ENCODE peak calls at places on chromosomes 13 and 19, in seven cellular contexts. K is ovary, L is transverse colon, X is stomach, O is A549, P is tibial nerve, I is K562. Q is an unnamed sample.
A peak's percentile ranks its signal among the peaks of the same experiment; 100 is the strongest.

GRCh38 chr19:21574607-21575006 is 69.2 kb downstream of the ZNF429 start:
- DNase-seq in O (no peak), X (no peak), P (no peak), I (no peak), L (no peak), K (no peak), Q (no peak)

GRCh38 chr19:49579193-49579592 is 1.2 kb downstream of the NOSIP start:
- DNase-seq in O (no peak), K (no peak), L (no peak), X (no peak), I (no peak), P (no peak), Q (no peak)

GRCh38 chr19:5547881-5548280 is 19.9 kb downstream of the TINCR start:
- DNase-seq in P (no peak), I (peak; percentile 55), O (peak; percentile 58), L (peak; percentile 33), K (no peak), X (peak; percentile 31), Q (no peak)

GRCh38 chr19:6610934-6611370 is 20.0 kb upstream of the CD70 start:
- DNase-seq in X (no peak), I (no peak), P (no peak), L (no peak), O (peak; percentile 38), K (no peak), Q (no peak)

GRCh38 chr13:110314516-110315245 is 7.6 kb downstream of the COL4A2 start:
- DNase-seq in I (no peak), P (no peak), O (no peak), X (no peak), K (no peak), L (no peak), Q (no peak)

GRCh38 chr13:111095911-111096501 is 19.1 kb upstream of the ARHGEF7 start:
- DNase-seq in O (no peak), P (no peak), L (no peak), K (no peak), X (no peak), I (no peak), Q (no peak)

GRCh38 chr13:80529734-80530133 is 188.8 kb upstream of the SPRY2 start:
- DNase-seq in X (no peak), I (peak; percentile 0), K (no peak), L (no peak), O (no peak), P (no peak), Q (no peak)

GRCh38 chr19:13072206-13072898 is 30.3 kb downstream of the LYL1 start:
- DNase-seq in L (no peak), X (no peak), K (no peak), O (no peak), I (peak; percentile 36), P (no peak), Q (no peak)

GRCh38 chr13:59236979-59237378 is 926.7 kb downstream of the DIAPH3 start:
- DNase-seq in L (no peak), K (no peak), O (no peak), P (no peak), X (no peak), I (no peak), Q (no peak)

GRCh38 chr19:36638862-36639510 is 27.7 kb downstream of the ZNF461 start:
- DNase-seq in P (no peak), K (no peak), I (no peak), L (no peak), O (peak; percentile 48), X (no peak), Q (no peak)

GRCh38 chr19:623974-624373 is 9.4 kb downstream of the POLRMT start:
- DNase-seq in L (no peak), X (no peak), P (peak; percentile 86), K (no peak), I (no peak), O (peak; percentile 94), Q (no peak)

GRCh38 chr13:60944016-60944415 is 471.6 kb downstream of the PCDH20 start:
- DNase-seq in P (no peak), X (no peak), I (no peak), O (no peak), K (no peak), L (no peak), Q (no peak)

GRCh38 chr13:46951516-46951915 is 54.7 kb upstream of the HTR2A start:
- DNase-seq in K (no peak), O (no peak), I (no peak), X (no peak), L (no peak), P (no peak), Q (no peak)

GRCh38 chr13:114112826-114113322 is 19.5 kb downstream of the RASA3 start:
- DNase-seq in I (no peak), X (no peak), K (peak; percentile 18), L (peak; percentile 3), O (no peak), P (no peak), Q (peak; percentile 48)

GRCh38 chr13:32261567-32261966 is 53.6 kb downstream of the ZAR1L start:
- DNase-seq in P (peak; percentile 55), L (peak; percentile 37), K (peak; percentile 69), I (peak; percentile 87), X (peak; percentile 41), O (no peak), Q (no peak)

GRCh38 chr13:99416411-99417121 is 84.7 kb upstream of the TM9SF2 start:
- DNase-seq in P (no peak), X (peak; percentile 17), L (no peak), K (peak; percentile 33), O (no peak), I (no peak), Q (peak; percentile 43)

GRCh38 chr13:109211616-109212015 is 574.8 kb downstream of the IRS2 start:
- DNase-seq in X (no peak), I (no peak), K (no peak), O (peak; percentile 20), L (no peak), P (no peak), Q (no peak)

GRCh38 chr13:73401769-73402168 is 343.0 kb downstream of the KLF5 start:
- DNase-seq in O (peak; percentile 7), L (no peak), I (no peak), K (no peak), X (no peak), P (no peak), Q (no peak)

GRCh38 chr19:43624933-43625332 is 5.5 kb upstream of the ZNF428 start:
- DNase-seq in I (peak; percentile 97), K (peak; percentile 65), L (peak; percentile 82), O (peak; percentile 49), P (peak; percentile 28), X (peak; percentile 70), Q (peak; percentile 85)

GRCh38 chr19:16519230-16519687 is 23.0 kb downstream of the CHERP start:
- DNase-seq in I (no peak), X (no peak), P (no peak), O (no peak), L (no peak), K (no peak), Q (peak; percentile 55)

GRCh38 chr13:77584111-77584510 is 48.6 kb downstream of the SCEL start:
- DNase-seq in I (no peak), O (no peak), P (no peak), K (no peak), X (no peak), L (no peak), Q (peak; percentile 80)

GRCh38 chr13:77579971-77580370 is 44.5 kb downstream of the SCEL start:
- DNase-seq in I (no peak), L (no peak), P (no peak), K (no peak), X (no peak), O (no peak), Q (no peak)

GRCh38 chr13:77583551-77583950 is 48.0 kb downstream of the SCEL start:
- DNase-seq in X (no peak), K (no peak), O (no peak), P (no peak), L (no peak), I (no peak), Q (no peak)

DNA sequence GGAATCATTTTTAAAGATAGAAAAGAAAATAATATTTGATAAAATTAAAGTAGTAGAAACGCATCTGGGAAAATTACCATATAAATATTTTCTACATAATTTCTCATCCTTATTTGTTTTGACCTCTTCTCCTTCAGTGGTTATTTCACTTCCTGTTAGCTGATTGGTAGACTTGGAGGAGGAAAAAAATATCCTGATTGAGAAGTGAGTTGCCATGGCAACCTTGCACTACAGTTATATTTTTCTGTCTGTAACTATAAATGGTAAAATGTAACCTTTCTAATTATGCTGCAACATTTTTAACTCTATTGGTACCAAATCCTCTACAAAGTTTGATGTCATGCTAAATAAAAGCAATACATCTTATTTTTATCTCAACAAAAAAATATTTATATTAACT is 45.2 kb downstream of the SCEL start:
- DNase-seq in L (no peak), K (no peak), P (no peak), I (no peak), O (no peak), X (no peak), Q (no peak)
- TF ChIP-seq EP300 in L (no peak), K (no peak), P (no peak), I (no peak), O (no peak), X (no peak), Q (no peak)

GRCh38 chr13:26075498-26075897 is 23.7 kb upstream of the SHISA2 start:
- DNase-seq in O (no peak), K (no peak), P (peak; percentile 18), X (no peak), L (no peak), I (no peak), Q (no peak)
- TF ChIP-seq CTCF in O (no peak), K (no peak), P (no peak), X (no peak), L (no peak), I (no peak), Q (no peak)

GRCh38 chr19:54129617-54129996 is 8.0 kb upstream of the CNOT3 start:
- DNase-seq in P (no peak), K (no peak), O (no peak), X (no peak), L (no peak), I (no peak), Q (peak; percentile 55)

GRCh38 chr19:54127688-54128440 is 9.7 kb upstream of the CNOT3 start:
- DNase-seq in P (no peak), X (no peak), I (no peak), L (no peak), K (no peak), O (no peak), Q (no peak)

GRCh38 chr19:54128796-54129616 is 8.6 kb upstream of the CNOT3 start:
- DNase-seq in P (no peak), X (no peak), L (no peak), I (no peak), K (no peak), O (no peak), Q (peak; percentile 57)

GRCh38 chr19:54125713-54126112 is 10.2 kb downstream of the PRPF31 start:
- DNase-seq in P (no peak), L (no peak), I (no peak), K (no peak), X (no peak), O (no peak), Q (no peak)

DNA sequence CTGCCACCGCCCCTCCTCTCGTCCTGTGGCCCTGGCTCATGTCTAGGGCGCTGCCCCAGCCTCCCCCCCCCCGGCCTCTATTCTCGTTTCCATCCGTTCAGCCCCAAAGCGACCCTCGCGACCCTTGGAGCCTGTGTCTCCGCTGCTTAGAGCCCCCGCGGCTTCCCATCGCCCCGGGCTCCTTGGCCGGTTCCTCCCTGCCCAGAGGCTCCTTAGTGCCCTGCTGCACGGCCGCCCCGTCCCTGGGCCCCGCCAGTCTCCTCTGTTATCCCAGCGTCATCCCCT is 9.2 kb upstream of the CNOT3 start:
- DNase-seq in O (no peak), I (no peak), X (no peak), K (no peak), P (no peak), L (no peak), Q (no peak)
- TF ChIP-seq EP300 in O (no peak), I (no peak), X (no peak), K (no peak), P (no peak), L (no peak), Q (no peak)

GRCh38 chr13:35718084-35718483 is 241.6 kb upstream of the MAB21L1 start:
- DNase-seq in X (no peak), O (peak; percentile 12), P (no peak), K (no peak), I (no peak), L (no peak), Q (no peak)
- TF ChIP-seq CTCF in X (no peak), O (no peak), P (no peak), K (no peak), I (no peak), L (no peak), Q (no peak)

Q was measured in suprapubic skin.